ENCODE peak calls at places on chromosomes 3 and 15, in nine cellular contexts. H is A549, I is stomach, B is endothelial cell of umbilical vein, U is adrenal gland, V is GM12878, T is sigmoid colon, J is breast epithelium, K is spleen. O is an unnamed sample. For H3K4me1, the result is how much of the 10 kb centered on the place peaks cover.

GRCh38 chr3:69761896-69762789 is 22.9 kb downstream of the MITF start:
- DNase-seq in H (no peak), I (no peak), B (no peak), U (no peak), V (no peak), T (no peak), J (no peak), K (no peak), O (no peak)

GRCh38 chr15:88873786-88874185 is 21.6 kb downstream of the HAPLN3 start:
- DNase-seq in H (no peak), I (no peak), B (no peak), U (no peak), V (no peak), T (no peak), J (no peak), K (no peak), O (no peak)

GRCh38 chr3:78725703-78726246 is 1042.0 kb downstream of the ROBO1 start:
- DNase-seq in H (no peak), I (no peak), B (no peak), U (no peak), V (no peak), T (no peak), J (no peak), K (no peak), O (no peak)

GRCh38 chr3:141127344-141128125 is 76.4 kb downstream of the SPSB4 start:
- DNase-seq in H (no peak), I (no peak), B (no peak), U (no peak), V (no peak), T (no peak), J (no peak), K (no peak), O (no peak)

GRCh38 chr15:98803228-98804056 is 155.1 kb downstream of the IGF1R start:
- DNase-seq in H (no peak), I (no peak), B (no peak), U (no peak), V (no peak), T (no peak), J (no peak), K (no peak), O (no peak)

GRCh38 chr15:88274534-88275460 is 18.3 kb upstream of the NTRK3 start:
- DNase-seq in H (peak), I (peak), B (peak), U (peak), V (no peak), T (no peak), J (no peak), K (peak), O (peak)

GRCh38 chr3:45225465-45226205 is 452 bp downstream of the TMEM158 start:
- DNase-seq in H (no peak), I (no peak), B (no peak), U (peak), V (no peak), T (no peak), J (no peak), K (peak), O (no peak)

GRCh38 chr3:126996905-126997304 is 14.0 kb downstream of the PLXNA1 start:
- DNase-seq in H (no peak), I (no peak), B (no peak), U (no peak), V (no peak), T (no peak), J (no peak), K (no peak), O (no peak)

GRCh38 chr3:69993747-69994146 is 5.8 kb upstream of the SAMMSON start:
- DNase-seq in H (no peak), I (no peak), B (no peak), U (no peak), V (no peak), T (no peak), J (no peak), K (no peak), O (no peak)

GRCh38 chr3:39319249-39319648 is 10.3 kb upstream of the CCR8 start:
- DNase-seq in H (no peak), I (no peak), B (no peak), U (no peak), V (no peak), T (no peak), J (no peak), K (no peak), O (no peak)

DNA sequence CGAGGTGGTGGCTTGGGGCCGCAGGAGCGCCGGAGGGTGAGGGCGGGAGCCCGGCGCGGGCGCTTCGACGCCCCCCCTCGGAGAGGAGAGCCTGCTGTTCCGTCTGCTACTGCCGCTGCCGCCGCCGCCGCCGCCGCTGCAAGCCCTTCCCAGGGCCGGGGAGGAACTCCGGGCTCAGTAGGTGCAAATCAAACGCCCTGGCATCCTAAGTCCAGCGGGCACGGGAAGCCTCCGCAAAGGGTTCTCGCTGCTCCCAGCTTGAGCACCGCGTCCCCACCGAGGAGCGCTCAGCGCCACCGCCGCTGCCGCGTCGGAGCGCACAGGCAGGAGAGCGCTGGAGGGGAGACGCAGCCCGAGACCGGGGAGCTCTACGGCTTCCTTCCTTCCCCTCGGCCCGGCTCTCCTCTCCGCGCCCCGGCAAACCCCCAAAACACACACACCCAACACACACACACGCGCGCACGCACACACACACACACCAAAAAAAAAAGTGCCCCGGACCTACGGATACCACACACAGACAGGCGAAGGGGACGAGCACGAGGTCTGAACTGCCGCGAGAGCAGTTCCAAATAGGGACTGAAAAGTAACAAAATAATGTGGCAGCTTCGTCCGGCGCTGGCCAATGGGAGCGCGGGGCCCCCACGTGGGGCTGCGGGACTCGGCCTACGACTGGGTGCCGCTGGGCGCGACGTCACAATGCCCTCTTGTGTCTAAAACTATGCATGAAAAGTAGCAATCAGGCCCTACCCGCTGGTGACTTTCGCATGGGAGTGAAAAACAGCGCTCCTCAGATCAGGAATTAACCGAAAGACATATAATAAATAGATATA is at the start of gene TLE3:
- DNase-seq in H (peak), I (peak), B (peak), U (peak), V (peak), T (peak), J (peak), K (peak), O (peak)
- H3K4me1 ChIP-seq in H (under half), I (half or more), B (half or more), U (half or more), V (under half), T (half or more), J (under half), K (half or more), O (under half)

GRCh38 chr3:4376499-4376898 is 73.3 kb downstream of the SETMAR start:
- DNase-seq in H (no peak), I (no peak), B (no peak), U (no peak), V (no peak), T (no peak), J (no peak), K (no peak), O (no peak)
- TF ChIP-seq POLR2A in H (no peak), I (no peak), B (no peak), U (no peak), V (no peak), T (no peak), J (no peak), K (no peak), O (no peak)

DNA sequence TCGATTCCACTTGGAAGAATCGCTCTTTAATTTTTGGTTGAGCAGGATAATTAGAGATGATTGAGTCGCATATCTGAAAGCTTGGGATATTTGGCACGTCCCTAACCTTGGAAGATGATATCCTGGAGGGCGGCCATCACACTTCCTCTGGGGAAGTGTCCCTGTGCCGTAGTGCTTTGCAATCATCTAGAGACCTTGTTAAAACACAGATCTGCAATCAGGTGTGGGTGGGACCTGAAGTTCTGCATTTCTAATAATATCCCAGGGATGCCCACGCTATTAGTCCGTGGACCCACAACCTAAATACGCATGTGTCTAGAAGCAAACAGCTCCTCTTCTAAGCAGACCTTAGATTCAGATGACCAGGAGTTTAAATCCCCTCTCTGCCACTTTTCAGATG is 20.5 kb downstream of the MYO1E start:
- DNase-seq in H (no peak), I (no peak), B (no peak), U (no peak), V (no peak), T (no peak), J (no peak), K (no peak), O (no peak)
- H3K27ac ChIP-seq in H (peak), I (no peak), B (no peak), U (no peak), V (peak), T (no peak), J (peak), K (peak), O (no peak)

GRCh38 chr3:8524656-8525399 is 23.2 kb downstream of the LMCD1 start:
- DNase-seq in H (no peak), I (no peak), B (no peak), U (no peak), V (no peak), T (no peak), J (no peak), K (no peak), O (no peak)
- H3K4me1 ChIP-seq in H (under half), I (under half), B (under half), U (under half), V (under half), T (under half), J (under half), K (under half), O (under half)

GRCh38 chr3:129315386-129315991 is 36.8 kb downstream of the HMCES start:
- DNase-seq in H (no peak), I (peak), B (peak), U (peak), V (no peak), T (peak), J (no peak), K (peak), O (peak)

GRCh38 chr3:129313983-129314756 is 35.5 kb downstream of the HMCES start:
- DNase-seq in H (no peak), I (no peak), B (no peak), U (peak), V (no peak), T (no peak), J (no peak), K (no peak), O (no peak)

GRCh38 chr3:129313415-129313982 is 34.8 kb downstream of the HMCES start:
- DNase-seq in H (no peak), I (no peak), B (no peak), U (no peak), V (no peak), T (no peak), J (no peak), K (no peak), O (no peak)

GRCh38 chr3:129316121-129317013 is 37.7 kb downstream of the HMCES start:
- DNase-seq in H (peak), I (peak), B (peak), U (peak), V (no peak), T (peak), J (peak), K (peak), O (peak)

DNA sequence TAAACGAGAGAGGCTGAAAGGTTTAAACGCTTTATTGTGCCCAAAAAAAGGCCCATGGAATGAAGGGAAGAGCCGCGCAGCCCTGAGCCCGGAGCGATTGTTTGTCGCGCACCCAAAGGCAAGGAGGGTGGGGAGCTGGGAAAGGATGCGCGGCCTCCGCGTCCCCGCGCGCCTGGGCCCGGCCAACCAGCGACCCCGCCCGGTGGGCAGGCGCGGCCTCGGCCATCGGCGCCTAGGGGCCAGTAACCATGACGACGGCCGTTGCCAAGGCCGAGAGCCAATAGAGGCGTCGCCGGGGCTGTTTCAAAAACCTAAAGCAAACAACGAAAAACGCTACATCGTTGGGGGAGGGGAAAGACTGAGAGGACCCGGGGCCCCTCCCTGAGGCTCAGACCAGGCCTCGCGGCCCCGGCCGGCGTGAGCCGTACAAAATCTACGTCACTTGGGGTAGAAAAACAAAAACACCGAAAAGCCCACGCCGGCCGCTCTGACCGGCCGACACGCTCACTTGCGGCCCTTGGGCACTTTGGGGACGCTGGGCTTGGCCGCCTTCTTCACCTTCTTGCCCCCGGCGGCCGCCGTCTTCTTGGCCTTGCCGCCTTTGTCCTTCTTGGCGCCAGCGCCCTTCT is 36.2 kb downstream of the HMCES start:
- DNase-seq in H (peak), I (peak), B (peak), U (peak), V (no peak), T (peak), J (peak), K (peak), O (peak)
- TF ChIP-seq POLR2A in H (no peak), I (no peak), B (peak), U (no peak), V (peak), T (no peak), J (peak), K (no peak), O (no peak)

DNA sequence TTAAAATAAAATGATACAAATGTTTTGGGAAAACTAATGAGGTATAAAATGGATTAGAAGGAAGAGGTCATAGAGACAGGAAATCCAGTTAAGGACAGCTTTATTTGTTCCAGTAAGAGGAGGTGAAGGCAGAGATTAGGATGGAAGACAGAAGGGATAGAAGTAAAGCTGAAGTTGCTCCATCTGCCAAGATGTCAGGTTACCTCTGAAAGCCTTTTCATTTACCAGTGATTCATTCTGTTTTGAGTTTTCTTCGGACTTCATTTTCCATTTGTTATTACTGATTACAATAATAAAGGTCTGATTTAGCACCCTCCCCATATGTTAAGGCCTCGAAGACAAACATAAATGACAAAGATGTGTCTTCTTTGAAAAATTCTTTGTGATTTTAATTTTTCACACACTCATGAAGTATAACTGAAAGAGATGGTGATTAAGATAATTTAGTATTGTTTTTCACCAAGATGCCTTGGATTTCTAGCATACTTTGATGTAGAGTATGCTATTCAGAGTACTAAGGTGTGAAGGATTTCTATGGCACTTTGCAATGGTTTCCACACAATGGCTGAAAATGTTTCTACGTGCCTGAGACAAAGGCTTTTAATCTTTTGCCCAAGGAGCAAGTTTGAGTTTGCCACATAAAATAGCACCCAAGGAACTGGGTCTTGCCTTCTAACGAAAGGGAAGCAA is 75.4 kb upstream of the PLAAT1 start:
- DNase-seq in H (no peak), I (no peak), B (no peak), U (no peak), V (no peak), T (no peak), J (no peak), K (no peak), O (no peak)
- H3K27ac ChIP-seq in H (no peak), I (no peak), B (no peak), U (no peak), V (no peak), T (no peak), J (no peak), K (no peak), O (no peak)

DNA sequence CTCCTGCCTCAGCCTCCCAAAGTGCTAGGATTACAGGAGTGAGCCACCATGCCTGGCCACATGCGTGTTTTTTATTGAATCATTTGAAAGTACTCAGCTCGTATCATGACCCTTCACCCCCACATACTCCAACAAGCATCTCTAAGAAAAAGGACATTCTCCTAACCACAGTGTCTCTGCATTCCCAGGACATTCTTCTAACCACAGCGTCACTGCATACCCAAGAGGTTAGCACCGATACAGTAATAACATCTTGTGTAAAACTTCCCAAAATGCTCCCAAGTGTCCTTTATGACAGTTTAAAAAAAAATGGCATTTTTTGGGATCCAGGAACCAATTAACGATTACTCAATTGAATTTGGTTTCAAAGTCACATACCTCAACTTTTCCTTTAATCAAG is 39.6 kb downstream of the FLNB start:
- DNase-seq in H (no peak), I (no peak), B (peak), U (no peak), V (no peak), T (no peak), J (no peak), K (no peak), O (no peak)
- H3K4me1 ChIP-seq in H (half or more), I (half or more), B (half or more), U (half or more), V (under half), T (half or more), J (under half), K (half or more), O (half or more)

DNA sequence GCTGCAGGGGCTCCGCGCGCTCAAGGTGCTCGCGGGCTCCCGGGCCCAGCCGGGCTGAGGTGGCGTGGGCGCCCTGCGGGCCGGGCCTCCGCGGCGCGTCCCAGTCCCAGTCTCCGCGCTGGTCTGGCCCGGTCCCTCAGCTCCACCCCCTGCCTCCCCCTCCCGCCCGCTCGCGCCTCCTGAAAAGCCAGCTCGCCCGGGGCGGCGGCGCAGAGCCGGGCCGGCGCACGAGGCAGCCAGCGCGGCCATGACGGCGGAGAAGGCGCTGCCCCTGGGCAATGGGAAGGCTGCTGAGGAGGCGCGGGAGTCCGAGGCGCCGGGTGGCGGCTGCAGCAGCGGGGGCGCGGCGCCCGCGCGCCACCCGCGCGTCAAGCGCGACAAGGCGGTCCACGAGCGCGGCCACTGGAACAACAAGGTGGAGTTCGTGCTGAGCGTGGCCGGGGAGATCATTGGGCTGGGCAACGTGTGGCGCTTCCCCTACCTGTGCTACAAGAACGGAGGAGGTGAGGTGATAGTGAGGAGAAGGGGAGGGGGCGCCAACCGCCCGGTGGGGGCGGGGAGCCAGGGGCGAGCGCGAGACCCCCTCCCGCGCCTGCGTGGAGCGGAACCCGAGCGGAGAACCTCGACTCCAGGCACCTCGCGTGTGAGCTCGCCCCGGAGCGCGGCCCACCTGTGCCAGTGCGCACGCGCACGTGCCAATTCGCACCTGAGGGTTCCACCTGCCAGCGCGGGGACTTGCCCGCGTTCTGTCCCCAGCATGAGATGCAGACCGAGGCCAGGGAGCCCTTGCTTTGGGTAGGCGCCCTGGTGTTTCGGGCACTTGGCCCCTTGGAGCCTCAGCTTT is at the start of gene SLC6A11:
- DNase-seq in H (no peak), I (no peak), B (no peak), U (no peak), V (no peak), T (no peak), J (no peak), K (no peak), O (no peak)
- TF ChIP-seq POLR2A in H (no peak), I (no peak), B (no peak), U (no peak), V (no peak), T (no peak), J (no peak), K (no peak), O (no peak)